ENCODE peak calls at places on chromosomes 6 and 20, in six cellular contexts. X, S, F, A, W and D are unnamed samples.

GRCh38 chr6:133501675-133502275 is 260.6 kb downstream of the EYA4 start:
- DNase-seq in X (no peak), S (no peak), F (peak), A (no peak), W (no peak), D (no peak)

GRCh38 chr20:19932170-19932667 is 84.9 kb upstream of the NAA20 start:
- DNase-seq in X (no peak), S (no peak), F (peak), A (no peak), W (peak), D (peak)

GRCh38 chr6:13761361-13762036 is 49.9 kb upstream of the RANBP9 start:
- DNase-seq in X (no peak), S (no peak), F (peak), A (no peak), W (peak), D (no peak)

GRCh38 chr6:56463443-56463842 is 179.2 kb downstream of the DST start:
- DNase-seq in X (no peak), S (no peak), F (no peak), A (no peak), W (no peak), D (no peak)

GRCh38 chr6:143522034-143522600 is 10.6 kb upstream of the FUCA2 start:
- DNase-seq in X (no peak), S (peak), F (no peak), A (no peak), W (no peak), D (no peak)

GRCh38 chr6:138197570-138197969 is 20.7 kb downstream of the PBOV1 start:
- DNase-seq in X (no peak), S (no peak), F (no peak), A (no peak), W (no peak), D (no peak)

GRCh38 chr20:47544240-47544639 is 42.6 kb downstream of the NCOA3 start:
- DNase-seq in X (no peak), S (peak), F (no peak), A (no peak), W (peak), D (no peak)

GRCh38 chr6:90028080-90028778 is 134.0 kb downstream of the GJA10 start:
- DNase-seq in X (no peak), S (no peak), F (no peak), A (no peak), W (no peak), D (no peak)

GRCh38 chr6:149983145-149983544 is 19.4 kb downstream of the ULBP1 start:
- DNase-seq in X (no peak), S (no peak), F (no peak), A (no peak), W (no peak), D (no peak)

GRCh38 chr6:113632220-113632864 is 224.8 kb upstream of the MARCKS start:
- DNase-seq in X (peak), S (peak), F (peak), A (peak), W (peak), D (peak)

GRCh38 chr6:151155095-151155494 is 84.7 kb upstream of the AKAP12 start:
- DNase-seq in X (no peak), S (no peak), F (no peak), A (no peak), W (no peak), D (no peak)

GRCh38 chr20:37071481-37071911 is 24.3 kb downstream of the RBL1 start:
- DNase-seq in X (peak), S (peak), F (peak), A (no peak), W (peak), D (no peak)

GRCh38 chr6:140344149-140344913 is 969.9 kb upstream of the CITED2 start:
- DNase-seq in X (no peak), S (peak), F (peak), A (no peak), W (peak), D (peak)

GRCh38 chr6:108758884-108759283 is 89.3 kb upstream of the ARMC2 start:
- DNase-seq in X (no peak), S (no peak), F (no peak), A (no peak), W (no peak), D (no peak)

GRCh38 chr20:53362736-53363135 is 230.9 kb downstream of the ZNF217 start:
- DNase-seq in X (no peak), S (no peak), F (no peak), A (no peak), W (no peak), D (no peak)

GRCh38 chr20:44731657-44732056 is 14.0 kb upstream of the KCNK15 start:
- DNase-seq in X (no peak), S (no peak), F (no peak), A (no peak), W (no peak), D (no peak)

GRCh38 chr20:49559411-49560081 is 8.4 kb downstream of the PTGIS start:
- DNase-seq in X (no peak), S (no peak), F (peak), A (no peak), W (no peak), D (no peak)

GRCh38 chr6:158460602-158461092 is 99.2 kb upstream of the TMEM181 start:
- DNase-seq in X (no peak), S (peak), F (peak), A (no peak), W (peak), D (peak)

GRCh38 chr6:118725944-118726343 is 74.6 kb upstream of the CEP85L start:
- DNase-seq in X (no peak), S (no peak), F (no peak), A (no peak), W (no peak), D (no peak)

GRCh38 chr20:58709013-58709702 is 16.6 kb downstream of the NPEPL1 start:
- DNase-seq in X (no peak), S (no peak), F (no peak), A (no peak), W (no peak), D (no peak)

GRCh38 chr20:44279228-44279627 is 31.8 kb downstream of the FITM2 start:
- DNase-seq in X (no peak), S (peak), F (peak), A (no peak), W (peak), D (no peak)

GRCh38 chr6:7169296-7169721 is 61.5 kb downstream of the RREB1 start:
- DNase-seq in X (no peak), S (no peak), F (peak), A (no peak), W (no peak), D (peak)

GRCh38 chr6:145953200-145953599 is 11.0 kb downstream of the SHPRH start:
- DNase-seq in X (no peak), S (no peak), F (no peak), A (no peak), W (no peak), D (no peak)

GRCh38 chr6:127420558-127420957 is 38.6 kb downstream of the KIAA0408 start:
- DNase-seq in X (peak), S (peak), F (peak), A (peak), W (peak), D (peak)

GRCh38 chr6:47242483-47243386 is 67.0 kb downstream of the TNFRSF21 start:
- DNase-seq in X (peak), S (peak), F (peak), A (peak), W (peak), D (peak)

GRCh38 chr6:35754452-35755321 is 17.9 kb downstream of the ARMC12 start:
- DNase-seq in X (no peak), S (peak), F (peak), A (no peak), W (no peak), D (no peak)

GRCh38 chr6:74277749-74278148 is 581.7 kb downstream of the CD109 start:
- DNase-seq in X (no peak), S (peak), F (peak), A (no peak), W (peak), D (peak)

GRCh38 chr20:26169506-26169905 is 472.9 kb upstream of the ZNF337 start:
- DNase-seq in X (no peak), S (no peak), F (no peak), A (no peak), W (no peak), D (peak)

GRCh38 chr6:19731286-19731685 is 105.9 kb upstream of the ID4 start:
- DNase-seq in X (no peak), S (peak), F (peak), A (peak), W (peak), D (no peak)

GRCh38 chr20:22763257-22763906 is 179.0 kb upstream of the FOXA2 start:
- DNase-seq in X (no peak), S (peak), F (no peak), A (peak), W (peak), D (peak)

GRCh38 chr6:132491303-132491702 is 21.6 kb downstream of the STX7 start:
- DNase-seq in X (no peak), S (no peak), F (peak), A (no peak), W (no peak), D (peak)

GRCh38 chr6:85685713-85686112 is 43.0 kb upstream of the SYNCRIP start:
- DNase-seq in X (peak), S (no peak), F (no peak), A (no peak), W (no peak), D (no peak)

GRCh38 chr20:8144282-8145245 is 12.5 kb downstream of the PLCB1 start:
- DNase-seq in X (no peak), S (peak), F (peak), A (no peak), W (peak), D (peak)

GRCh38 chr20:38434310-38434741 is 802 bp downstream of the SNHG17 start:
- DNase-seq in X (peak), S (no peak), F (peak), A (no peak), W (peak), D (peak)

GRCh38 chr6:47737406-47737805 is 39.0 kb downstream of the ADGRF4 start:
- DNase-seq in X (no peak), S (peak), F (no peak), A (no peak), W (no peak), D (no peak)

GRCh38 chr6:22651731-22652130 is 82.4 kb downstream of the HDGFL1 start:
- DNase-seq in X (no peak), S (no peak), F (no peak), A (no peak), W (no peak), D (no peak)

GRCh38 chr20:51014797-51015722 is 7.8 kb downstream of the KCNG1 start:
- DNase-seq in X (no peak), S (peak), F (peak), A (no peak), W (peak), D (peak)

GRCh38 chr20:50913976-50914375 is 17.3 kb downstream of the ADNP start:
- DNase-seq in X (no peak), S (peak), F (peak), A (no peak), W (peak), D (peak)

GRCh38 chr6:170378502-170378901 is 71.9 kb downstream of the FAM120B start:
- DNase-seq in X (no peak), S (no peak), F (no peak), A (no peak), W (no peak), D (no peak)

GRCh38 chr6:152420696-152421095 is 216.5 kb downstream of the SYNE1 start:
- DNase-seq in X (no peak), S (no peak), F (no peak), A (no peak), W (no peak), D (no peak)

GRCh38 chr6:152428126-152428525 is 209.0 kb downstream of the SYNE1 start:
- DNase-seq in X (no peak), S (no peak), F (no peak), A (peak), W (peak), D (no peak)

GRCh38 chr6:152423216-152424103 is 213.7 kb downstream of the SYNE1 start:
- DNase-seq in X (no peak), S (no peak), F (no peak), A (no peak), W (no peak), D (no peak)

DNA sequence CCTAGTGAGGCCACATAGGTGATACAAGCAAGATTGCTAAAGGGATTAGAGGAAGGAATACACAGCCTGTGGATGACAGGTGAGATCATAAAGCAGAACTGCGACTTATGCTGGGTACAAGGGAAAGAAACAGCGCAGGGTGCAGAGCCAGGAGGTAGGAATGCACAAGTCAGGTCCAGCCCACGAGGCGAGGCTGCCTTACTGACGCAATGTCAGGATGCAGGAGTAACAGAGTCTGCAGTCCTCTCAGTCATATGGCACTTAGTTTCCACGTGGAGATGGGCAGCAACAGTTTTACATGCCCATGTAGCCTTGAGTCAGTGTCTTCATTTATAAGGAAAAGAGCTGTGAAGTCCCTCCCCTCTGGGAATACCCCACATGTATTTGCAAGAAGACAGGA is 210.9 kb downstream of the SYNE1 start:
- DNase-seq in X (no peak), S (no peak), F (no peak), A (no peak), W (peak), D (no peak)
- H3K27ac ChIP-seq in X (no peak), S (no peak), F (no peak), A (no peak), W (no peak), D (no peak)

DNA sequence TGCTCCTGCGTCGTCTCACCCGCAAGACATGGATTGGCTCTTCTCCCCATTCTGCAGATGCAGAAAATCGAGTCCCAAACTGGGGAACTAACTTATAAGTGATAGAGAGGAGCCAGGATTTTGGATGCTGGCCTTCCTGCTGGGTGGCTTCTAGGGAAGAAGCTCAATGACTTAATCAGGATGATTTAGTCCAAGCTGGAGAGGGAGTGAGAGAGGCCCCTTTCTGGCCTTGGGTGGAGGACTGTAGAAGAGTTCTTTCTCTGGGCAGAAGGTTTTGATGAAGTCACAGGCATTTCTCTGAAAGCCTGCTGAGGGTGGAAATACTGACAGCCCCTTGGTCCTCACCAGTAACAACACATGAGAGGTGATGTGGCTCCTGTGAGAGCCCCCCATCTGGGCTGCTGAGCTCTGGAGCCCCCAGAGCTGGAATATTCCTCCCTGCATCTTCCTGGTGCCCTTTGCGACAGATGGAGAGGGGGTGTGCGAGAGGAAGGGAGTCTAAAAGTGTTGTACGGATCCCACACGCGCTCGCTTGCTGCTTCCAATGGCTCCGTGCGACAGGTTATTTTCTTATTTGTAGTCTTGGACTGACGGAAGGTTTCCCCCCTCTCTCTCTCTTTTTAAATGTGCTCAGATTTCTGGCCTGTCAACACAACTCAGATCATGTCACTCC is 3.4 kb downstream of the SIRPA start:
- DNase-seq in X (no peak), S (no peak), F (no peak), A (no peak), W (no peak), D (no peak)
- H3K9ac ChIP-seq in X (peak), S (no peak), F (no peak), A (no peak), W (no peak), D (no peak)

DNA sequence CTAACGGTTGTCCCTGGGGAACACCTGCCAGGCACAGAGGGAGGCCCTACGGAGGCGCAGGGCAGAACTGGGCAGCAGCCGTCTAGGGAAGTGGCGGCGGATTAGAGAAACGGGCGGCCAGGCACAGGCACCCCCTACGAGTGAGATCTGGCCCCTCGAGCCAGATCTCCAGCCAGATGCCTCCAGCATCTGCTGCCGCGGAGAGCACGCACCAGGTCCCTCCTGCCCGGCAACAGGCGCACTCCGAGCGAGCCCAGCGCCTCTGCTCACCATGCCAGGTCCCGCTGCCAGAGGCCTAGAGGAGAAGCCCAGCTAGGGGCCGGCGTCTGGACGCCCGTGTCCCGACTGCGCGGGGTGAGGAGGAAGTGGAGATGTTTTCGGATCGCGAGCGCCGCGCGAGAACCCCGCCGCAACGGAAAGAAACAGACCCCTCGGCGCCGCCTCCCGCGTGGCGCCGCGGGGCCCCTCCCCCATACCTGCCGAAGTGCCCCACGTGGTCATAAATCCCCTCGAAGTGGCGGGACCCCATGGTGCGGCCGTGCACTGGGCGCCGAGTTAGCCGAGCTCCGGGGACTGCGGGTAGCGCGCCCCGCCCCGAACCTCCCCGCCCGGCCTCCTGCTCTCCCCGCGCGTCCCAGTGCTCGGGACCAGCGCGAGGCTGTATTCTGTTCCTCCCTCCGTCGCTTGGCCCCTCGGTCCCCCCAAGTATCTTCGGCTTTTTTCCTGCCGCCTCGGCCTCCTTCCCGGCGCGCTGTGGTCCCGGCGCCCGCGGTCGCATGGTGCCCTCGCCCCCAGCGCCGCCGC is at the start of gene SLC22A16:
- DNase-seq in X (no peak), S (no peak), F (peak), A (no peak), W (no peak), D (no peak)
- TF ChIP-seq EZH2 in X (no peak), S (no peak), F (no peak), A (no peak), W (no peak), D (peak)

GRCh38 chr6:5670381-5670780 is 336.3 kb downstream of the NRN1 start:
- DNase-seq in X (no peak), S (no peak), F (no peak), A (no peak), W (peak), D (no peak)
- H3K27ac ChIP-seq in X (no peak), S (no peak), F (no peak), A (no peak), W (peak), D (no peak)

GRCh38 chr20:9375221-9375681 is 139.1 kb upstream of the LAMP5 start:
- DNase-seq in X (no peak), S (no peak), F (peak), A (no peak), W (no peak), D (no peak)
- H3K9ac ChIP-seq in X (no peak), S (no peak), F (no peak), A (no peak), W (no peak), D (no peak)

DNA sequence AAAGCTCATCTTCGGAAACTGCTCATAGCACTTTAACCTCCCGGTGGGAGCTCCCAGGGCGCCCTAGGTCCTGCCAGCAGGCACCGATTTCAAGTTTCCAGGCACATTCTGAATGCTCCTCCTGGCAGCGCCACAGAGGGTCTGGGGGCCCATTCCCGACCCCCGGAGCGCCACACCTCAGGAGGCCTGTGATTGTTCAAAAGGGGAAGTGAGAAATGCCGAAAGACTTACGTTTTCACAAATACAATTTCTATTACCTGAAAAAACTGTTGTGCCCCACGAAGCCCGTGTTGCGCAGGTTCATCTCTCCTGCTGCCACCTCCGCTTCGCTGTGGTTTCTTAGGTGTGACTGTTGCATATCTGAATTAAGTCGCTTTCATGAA is 2.0 kb upstream of the MYT1 start:
- DNase-seq in X (no peak), S (no peak), F (no peak), A (no peak), W (no peak), D (no peak)
- TF ChIP-seq EZH2 in X (no peak), S (no peak), F (no peak), A (no peak), W (peak), D (no peak)